ENCODE peak calls at places on chromosome X, in ten cellular contexts. R is cardiac muscle cell, B is GM23338, W is tibial artery, T is fibroblast of lung, E is A549, F is tibial nerve, J is ovary, S is kidney, Q is RWPE2. P is an unnamed sample. For H3K4me1, the result is how much of the 10 kb centered on the place peaks cover.

GRCh38 chrX:150587585-150588503 is 19.4 kb downstream of the MTM1 start:
- DNase-seq in T (peak), J (no peak), F (peak), B (no peak), R (peak), S (no peak), Q (no peak), E (peak), W (no peak), P (no peak)

GRCh38 chrX:50747471-50747900 is 66.5 kb downstream of the SHROOM4 start:
- DNase-seq in R (peak), W (no peak), Q (no peak), J (no peak), F (no peak), S (no peak), B (peak), E (peak), T (peak), P (no peak)

GRCh38 chrX:153926863-153927685 is 1.0 kb upstream of the ARHGAP4 start:
- DNase-seq in F (no peak), J (peak), R (peak), W (peak), B (no peak), T (no peak), E (peak), Q (no peak), S (peak), P (no peak)

GRCh38 chrX:129035180-129035579 is 488.1 kb downstream of the SMARCA1 start:
- DNase-seq in B (no peak), Q (no peak), S (no peak), W (no peak), F (no peak), R (no peak), T (no peak), E (no peak), J (no peak), P (no peak)

GRCh38 chrX:2261838-2262678 is 238.7 kb downstream of the DHRSX start:
- DNase-seq in T (no peak), E (no peak), R (no peak), J (no peak), B (no peak), S (peak), Q (no peak), F (no peak), W (peak), P (no peak)

GRCh38 chrX:49838374-49838773 is 9.3 kb downstream of the PAGE4 start:
- DNase-seq in T (peak), F (no peak), Q (no peak), J (no peak), B (peak), E (peak), S (no peak), R (peak), W (no peak), P (no peak)

GRCh38 chrX:101230636-101231035 is 11.1 kb downstream of the DRP2 start:
- DNase-seq in T (peak), B (no peak), F (no peak), E (no peak), S (no peak), R (no peak), W (no peak), Q (no peak), J (no peak), P (no peak)

GRCh38 chrX:2176274-2176673 is 324.5 kb downstream of the DHRSX start:
- DNase-seq in E (no peak), W (peak), R (no peak), T (no peak), B (no peak), S (no peak), J (no peak), Q (no peak), F (no peak), P (no peak)

GRCh38 chrX:15761564-15762191 is 23.6 kb downstream of the CA5B start:
- DNase-seq in Q (no peak), F (no peak), B (peak), T (peak), R (peak), S (no peak), W (no peak), J (no peak), E (peak), P (no peak)

GRCh38 chrX:2185341-2186082 is 315.3 kb downstream of the DHRSX start:
- DNase-seq in Q (no peak), B (no peak), E (peak), R (no peak), S (no peak), J (no peak), T (no peak), F (no peak), W (peak), P (no peak)

DNA sequence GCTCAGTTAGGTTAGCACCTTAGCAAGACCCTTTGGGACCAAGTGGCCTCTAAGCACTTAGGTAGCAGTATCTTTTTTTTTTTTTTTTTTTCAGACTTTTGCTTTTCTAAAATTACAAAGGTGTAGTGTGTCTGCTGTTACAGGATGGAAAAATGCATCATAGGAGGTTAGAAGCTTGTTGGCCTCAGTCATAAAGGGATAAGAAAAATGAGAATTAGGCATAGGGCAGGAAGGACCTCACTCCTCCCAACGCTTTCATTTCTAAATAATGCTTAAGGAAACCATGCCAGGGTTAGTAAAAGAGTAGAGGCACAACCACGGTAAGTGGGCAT is 148.4 kb upstream of the PLAC1 start:
- DNase-seq in S (no peak), W (no peak), F (no peak), R (no peak), E (no peak), J (no peak), Q (no peak), T (no peak), B (no peak), P (no peak)
- H3K4me1 ChIP-seq in S (under half), W (under half), F (under half), R (under half), E (under half), J (under half), Q (under half), T (under half), B (under half), P (under half)

DNA sequence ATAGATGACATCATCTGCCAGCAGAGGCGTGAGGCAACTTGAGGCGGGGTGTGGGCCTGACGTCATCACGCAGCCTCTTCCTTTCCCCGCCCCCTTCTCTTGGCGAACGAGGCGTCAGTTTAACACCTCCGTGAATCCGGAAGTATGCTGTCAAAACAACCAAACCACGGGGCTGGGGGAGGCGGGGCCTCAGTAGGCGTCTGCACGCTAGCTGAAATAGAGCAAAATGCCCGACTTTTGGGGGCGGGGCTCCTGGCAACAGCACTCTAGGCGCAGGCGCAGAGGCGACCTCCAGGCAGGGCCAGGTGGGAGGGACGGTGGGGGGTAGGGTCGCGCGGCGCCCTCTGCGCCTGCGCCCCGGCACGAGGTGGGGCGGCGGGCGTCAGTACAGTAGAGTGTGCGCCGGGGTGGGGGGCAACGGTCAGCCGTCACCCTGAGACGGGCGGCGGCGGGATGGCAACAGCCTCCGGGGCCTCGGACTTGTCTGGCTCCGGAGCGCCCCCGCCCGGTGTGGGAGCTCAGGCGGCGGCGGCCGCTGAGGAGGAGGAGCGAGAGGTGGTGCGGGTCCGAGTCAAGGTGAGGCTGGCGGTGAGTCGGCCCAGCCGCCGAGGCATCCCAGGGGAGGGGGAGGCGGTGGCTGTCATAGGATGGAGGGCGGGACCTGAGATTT is at the start of gene TBC1D25:
- DNase-seq in R (peak), W (peak), J (peak), T (peak), F (peak), S (peak), B (peak), E (peak), Q (peak), P (peak)
- TF ChIP-seq CTCF in R (peak), W (no peak), J (no peak), T (peak), F (peak), S (peak), B (no peak), E (peak), Q (peak), P (peak)

GRCh38 chrX:44908198-44908597 is 35.2 kb downstream of the KDM6A start:
- DNase-seq in Q (no peak), B (no peak), F (no peak), S (no peak), J (no peak), E (no peak), T (no peak), W (no peak), R (peak), P (no peak)
- H3K4me1 ChIP-seq in Q (under half), B (under half), F (under half), S (under half), J (under half), E (under half), T (under half), W (under half), R (under half), P (under half)

GRCh38 chrX:105553118-105553517 is 269.2 kb upstream of the NRK start:
- DNase-seq in R (no peak), S (no peak), J (no peak), E (no peak), W (no peak), B (no peak), T (no peak), F (no peak), Q (no peak), P (no peak)

DNA sequence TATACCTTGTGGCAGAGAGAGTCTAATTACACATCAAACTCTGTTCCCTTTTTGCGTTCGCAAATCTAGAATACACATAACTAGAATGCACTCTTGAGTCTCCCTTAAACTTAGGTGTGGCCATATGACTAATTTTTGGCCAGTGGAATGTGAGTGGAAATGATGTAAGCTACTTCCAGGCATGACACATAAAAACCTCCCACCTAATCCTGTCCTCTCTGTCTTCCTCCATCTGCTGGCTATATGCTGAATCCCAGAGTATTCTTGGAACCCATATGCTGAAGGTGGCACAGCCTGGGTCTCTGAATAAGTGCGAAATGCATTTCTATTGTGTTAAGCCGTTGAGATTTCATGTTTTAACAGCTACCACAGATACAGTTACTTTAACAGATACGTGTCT is 269.9 kb upstream of the NRK start:
- DNase-seq in S (no peak), T (peak), B (no peak), J (no peak), Q (no peak), E (peak), F (no peak), R (peak), W (no peak), P (no peak)
- TF ChIP-seq CTCF in S (no peak), T (no peak), B (no peak), J (no peak), Q (peak), E (no peak), F (no peak), R (no peak), W (no peak), P (no peak)

GRCh38 chrX:39559229-39559628 is 538.5 kb downstream of the BCOR start:
- DNase-seq in S (no peak), J (no peak), T (no peak), B (no peak), W (no peak), F (no peak), Q (no peak), R (no peak), E (no peak), P (no peak)
- H3K4me1 ChIP-seq in S (under half), J (under half), T (under half), B (under half), W (under half), F (under half), Q (under half), R (under half), E (under half), P (under half)

GRCh38 chrX:149508467-149508866 is 3.4 kb upstream of the IDS start:
- DNase-seq in B (no peak), F (no peak), T (no peak), W (no peak), S (no peak), J (no peak), R (no peak), E (no peak), Q (no peak), P (no peak)

GRCh38 chrX:149513713-149514427 is 8.8 kb upstream of the IDS start:
- DNase-seq in F (no peak), E (no peak), T (no peak), B (no peak), Q (no peak), W (no peak), S (no peak), R (peak), J (no peak), P (no peak)

GRCh38 chrX:149510386-149510785 is 5.3 kb upstream of the IDS start:
- DNase-seq in F (no peak), T (no peak), E (no peak), B (peak), W (no peak), Q (no peak), S (no peak), R (no peak), J (no peak), P (no peak)

GRCh38 chrX:149512225-149512885 is 7.2 kb upstream of the IDS start:
- DNase-seq in Q (no peak), S (no peak), J (no peak), B (peak), F (no peak), T (peak), E (peak), R (peak), W (no peak), P (peak)

DNA sequence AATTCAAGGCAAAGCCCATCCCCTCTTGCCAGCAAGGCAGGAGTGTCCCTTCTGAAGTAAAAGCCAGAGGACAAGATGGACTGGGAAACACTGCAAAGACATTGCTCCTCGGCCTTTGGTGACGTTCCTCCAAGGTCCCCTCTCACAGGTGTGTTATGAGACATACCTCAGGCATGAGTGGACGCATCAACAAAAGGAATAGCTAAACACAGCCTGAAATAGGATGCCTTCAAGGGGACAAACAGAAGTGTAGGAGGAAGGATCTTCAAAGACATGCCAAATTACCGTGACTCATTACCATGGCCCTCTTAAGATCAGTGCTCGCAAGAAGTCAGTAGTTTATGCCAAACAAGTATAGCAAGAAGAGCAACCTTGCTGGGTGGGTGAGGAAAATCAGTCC is 6.0 kb upstream of the IDS start:
- DNase-seq in B (no peak), Q (no peak), T (no peak), R (no peak), W (no peak), S (no peak), E (no peak), F (no peak), J (no peak), P (no peak)
- TF ChIP-seq CTCF in B (no peak), Q (no peak), T (no peak), R (no peak), W (no peak), S (no peak), E (no peak), F (no peak), J (no peak), P (no peak)

GRCh38 chrX:78307665-78308064 is 19.7 kb downstream of the CYSLTR1 start:
- DNase-seq in T (no peak), B (no peak), J (no peak), F (no peak), R (no peak), Q (no peak), W (no peak), S (no peak), E (no peak), P (no peak)
- H3K4me1 ChIP-seq in T (under half), B (under half), J (under half), F (under half), R (under half), Q (under half), W (under half), S (under half), E (under half), P (under half)

GRCh38 chrX:63050225-63050624 is 300.9 kb downstream of the SPIN4 start:
- DNase-seq in J (no peak), Q (no peak), B (peak), S (no peak), R (no peak), T (no peak), W (no peak), F (no peak), E (peak), P (no peak)
- TF ChIP-seq CTCF in J (no peak), Q (no peak), B (no peak), S (no peak), R (no peak), T (no peak), W (no peak), F (no peak), E (no peak), P (no peak)

P was measured in upper lobe of left lung.